ENCODE peak calls at places on chromosomes 12 and 14, in eight cellular contexts. L is Kasumi-1, O is HFF-Myc, A is left lobe of liver, M is psoas muscle, Q is fibroblast of the aortic adventitia, G is non-pigmented ciliary epithelial cell, U is ELR. S is an unnamed sample.

GRCh38 chr14:71621276-71621675 is 311.0 kb upstream of the RGS6 start:
- DNase-seq in O (no peak), G (no peak), Q (no peak), M (no peak), U (peak), L (no peak), A (no peak), S (no peak)

GRCh38 chr12:126247936-126248335 is 1182.7 kb downstream of the AACS start:
- DNase-seq in M (no peak), L (no peak), Q (no peak), A (no peak), U (no peak), G (peak), O (no peak), S (no peak)

GRCh38 chr14:64201296-64201695 is 92.9 kb downstream of the ESR2 start:
- DNase-seq in A (no peak), L (no peak), U (no peak), O (no peak), G (no peak), Q (no peak), M (no peak), S (no peak)

GRCh38 chr14:91858536-91859275 is 8.6 kb downstream of the TC2N start:
- DNase-seq in A (no peak), M (no peak), O (peak), U (peak), L (no peak), Q (peak), G (no peak), S (no peak)

GRCh38 chr12:50862316-50862715 is 19.6 kb downstream of the TMPRSS12 start:
- DNase-seq in M (no peak), L (no peak), A (no peak), O (peak), G (peak), Q (peak), U (peak), S (no peak)

GRCh38 chr12:86138770-86139169 is 117.4 kb downstream of the MGAT4C start:
- DNase-seq in O (no peak), G (no peak), Q (no peak), L (peak), M (no peak), U (no peak), A (no peak), S (no peak)

GRCh38 chr14:77407158-77407557 is 16.2 kb downstream of the NOXRED1 start:
- DNase-seq in Q (no peak), G (no peak), U (no peak), O (no peak), M (no peak), A (no peak), L (peak), S (no peak)

GRCh38 chr14:36676236-36676635 is 14.6 kb downstream of the PAX9 start:
- DNase-seq in O (no peak), U (no peak), G (no peak), M (no peak), L (no peak), A (no peak), Q (no peak), S (no peak)

GRCh38 chr14:94282991-94283723 is 9.9 kb downstream of the SERPINA10 start:
- DNase-seq in O (no peak), G (no peak), A (no peak), Q (peak), M (no peak), U (peak), L (no peak), S (no peak)

GRCh38 chr12:45232771-45233372 is 17.0 kb downstream of the ANO6 start:
- DNase-seq in G (peak), M (peak), A (no peak), O (peak), L (peak), U (peak), Q (peak), S (peak)

GRCh38 chr12:27013606-27014084 is 539 bp downstream of the TM7SF3 start:
- DNase-seq in G (no peak), Q (peak), L (peak), M (no peak), U (peak), O (no peak), A (no peak), S (no peak)

GRCh38 chr12:8831116-8831515 is 8.7 kb downstream of the A2ML1 start:
- DNase-seq in G (no peak), L (no peak), M (no peak), A (no peak), O (no peak), Q (no peak), U (no peak), S (no peak)